ENCODE peak calls at places on chromosome 14, in ten cellular contexts. One of them, this sample, is unnamed.

GRCh38 chr14:21346532-21347135 is 37.2 kb downstream of the SUPT16H start:
- DNase-seq in stimulated activated CD8-positive, alpha-beta memory T cell treated with anti-CD3 and anti-CD28 coated beads, Interleukin-4, amount 100 ng/mL, for 24 hours: no peak
- DNase-seq in stimulated activated naive CD4-positive, alpha-beta T cell: no peak
- DNase-seq in effector memory CD8-positive, alpha-beta T cell: no peak
- DNase-seq in HS-5: no peak
- DNase-seq in islet precursor cell: no peak
- DNase-seq in activated CD4-positive, alpha-beta T cell treated with anti-CD3 and anti-CD28 coated beads for 4 hours: no peak
- DNase-seq in IMR-90: peak
- DNase-seq in NCI-H1092: no peak
- DNase-seq in T-helper 22 cell: no peak
- DNase-seq in this sample: no peak

GRCh38 chr14:101527987-101528386 is 33.3 kb upstream of the DIO3 start:
- DNase-seq in stimulated activated naive CD4-positive, alpha-beta T cell: no peak
- DNase-seq in activated CD4-positive, alpha-beta T cell treated with anti-CD3 and anti-CD28 coated beads for 4 hours: no peak
- DNase-seq in NCI-H1092: no peak
- DNase-seq in HS-5: no peak
- DNase-seq in IMR-90: no peak
- DNase-seq in effector memory CD8-positive, alpha-beta T cell: no peak
- DNase-seq in stimulated activated CD8-positive, alpha-beta memory T cell treated with anti-CD3 and anti-CD28 coated beads, Interleukin-4, amount 100 ng/mL, for 24 hours: no peak
- DNase-seq in T-helper 22 cell: no peak
- DNase-seq in islet precursor cell: no peak
- DNase-seq in this sample: no peak

GRCh38 chr14:61284001-61284400 is 2.9 kb upstream of the TMEM30B start:
- DNase-seq in NCI-H1092: no peak
- DNase-seq in effector memory CD8-positive, alpha-beta T cell: no peak
- DNase-seq in T-helper 22 cell: no peak
- DNase-seq in activated CD4-positive, alpha-beta T cell treated with anti-CD3 and anti-CD28 coated beads for 4 hours: no peak
- DNase-seq in IMR-90: no peak
- DNase-seq in stimulated activated CD8-positive, alpha-beta memory T cell treated with anti-CD3 and anti-CD28 coated beads, Interleukin-4, amount 100 ng/mL, for 24 hours: no peak
- DNase-seq in islet precursor cell: no peak
- DNase-seq in HS-5: no peak
- DNase-seq in stimulated activated naive CD4-positive, alpha-beta T cell: no peak
- DNase-seq in this sample: no peak

GRCh38 chr14:62745496-62745895 is 299.8 kb downstream of the KCNH5 start:
- DNase-seq in activated CD4-positive, alpha-beta T cell treated with anti-CD3 and anti-CD28 coated beads for 4 hours: no peak
- DNase-seq in islet precursor cell: peak
- DNase-seq in NCI-H1092: no peak
- DNase-seq in stimulated activated naive CD4-positive, alpha-beta T cell: no peak
- DNase-seq in T-helper 22 cell: no peak
- DNase-seq in stimulated activated CD8-positive, alpha-beta memory T cell treated with anti-CD3 and anti-CD28 coated beads, Interleukin-4, amount 100 ng/mL, for 24 hours: no peak
- DNase-seq in HS-5: no peak
- DNase-seq in IMR-90: peak
- DNase-seq in effector memory CD8-positive, alpha-beta T cell: no peak
- DNase-seq in this sample: no peak

GRCh38 chr14:70709726-70710382 is 68.1 kb downstream of the TTC9 start:
- DNase-seq in stimulated activated CD8-positive, alpha-beta memory T cell treated with anti-CD3 and anti-CD28 coated beads, Interleukin-4, amount 100 ng/mL, for 24 hours: no peak
- DNase-seq in stimulated activated naive CD4-positive, alpha-beta T cell: no peak
- DNase-seq in HS-5: no peak
- DNase-seq in islet precursor cell: peak
- DNase-seq in IMR-90: no peak
- DNase-seq in effector memory CD8-positive, alpha-beta T cell: no peak
- DNase-seq in T-helper 22 cell: no peak
- DNase-seq in NCI-H1092: peak
- DNase-seq in activated CD4-positive, alpha-beta T cell treated with anti-CD3 and anti-CD28 coated beads for 4 hours: no peak
- DNase-seq in this sample: no peak

GRCh38 chr14:67240168-67240932 is 885 bp upstream of the PALS1 start:
- DNase-seq in activated CD4-positive, alpha-beta T cell treated with anti-CD3 and anti-CD28 coated beads for 4 hours: no peak
- DNase-seq in stimulated activated naive CD4-positive, alpha-beta T cell: no peak
- DNase-seq in IMR-90: peak
- DNase-seq in stimulated activated CD8-positive, alpha-beta memory T cell treated with anti-CD3 and anti-CD28 coated beads, Interleukin-4, amount 100 ng/mL, for 24 hours: peak
- DNase-seq in T-helper 22 cell: peak
- DNase-seq in HS-5: no peak
- DNase-seq in NCI-H1092: peak
- DNase-seq in islet precursor cell: peak
- DNase-seq in effector memory CD8-positive, alpha-beta T cell: peak
- DNase-seq in this sample: no peak

GRCh38 chr14:105177082-105177481 is 4.0 kb downstream of the NUDT14 start:
- DNase-seq in activated CD4-positive, alpha-beta T cell treated with anti-CD3 and anti-CD28 coated beads for 4 hours: no peak
- DNase-seq in effector memory CD8-positive, alpha-beta T cell: no peak
- DNase-seq in stimulated activated CD8-positive, alpha-beta memory T cell treated with anti-CD3 and anti-CD28 coated beads, Interleukin-4, amount 100 ng/mL, for 24 hours: no peak
- DNase-seq in stimulated activated naive CD4-positive, alpha-beta T cell: no peak
- DNase-seq in T-helper 22 cell: no peak
- DNase-seq in IMR-90: no peak
- DNase-seq in islet precursor cell: no peak
- DNase-seq in NCI-H1092: no peak
- DNase-seq in HS-5: no peak
- DNase-seq in this sample: no peak

GRCh38 chr14:28661171-28661772 is 105.3 kb upstream of the FOXG1 start:
- DNase-seq in IMR-90: peak
- DNase-seq in stimulated activated naive CD4-positive, alpha-beta T cell: no peak
- DNase-seq in activated CD4-positive, alpha-beta T cell treated with anti-CD3 and anti-CD28 coated beads for 4 hours: no peak
- DNase-seq in HS-5: peak
- DNase-seq in NCI-H1092: no peak
- DNase-seq in T-helper 22 cell: no peak
- DNase-seq in stimulated activated CD8-positive, alpha-beta memory T cell treated with anti-CD3 and anti-CD28 coated beads, Interleukin-4, amount 100 ng/mL, for 24 hours: no peak
- DNase-seq in effector memory CD8-positive, alpha-beta T cell: no peak
- DNase-seq in islet precursor cell: peak
- DNase-seq in this sample: no peak

GRCh38 chr14:67784244-67784823 is 32.1 kb downstream of the ZFYVE26 start:
- DNase-seq in HS-5: no peak
- DNase-seq in islet precursor cell: peak
- DNase-seq in activated CD4-positive, alpha-beta T cell treated with anti-CD3 and anti-CD28 coated beads for 4 hours: no peak
- DNase-seq in T-helper 22 cell: no peak
- DNase-seq in NCI-H1092: no peak
- DNase-seq in effector memory CD8-positive, alpha-beta T cell: no peak
- DNase-seq in stimulated activated CD8-positive, alpha-beta memory T cell treated with anti-CD3 and anti-CD28 coated beads, Interleukin-4, amount 100 ng/mL, for 24 hours: no peak
- DNase-seq in stimulated activated naive CD4-positive, alpha-beta T cell: no peak
- DNase-seq in IMR-90: no peak
- DNase-seq in this sample: no peak

This sample was measured in DMS 273 treated with DMSO at 0.1 percent for 48 hours.